ENCODE peak calls at places on chromosomes 11 and 22, in six cellular contexts. J is neuronal stem cell, I is H1, Y is IMR-90, L is H9, R is trophoblast cell. K is an unnamed sample.

GRCh38 chr11:44795803-44796535 is 69.2 kb downstream of the TSPAN18 start:
- DNase-seq in L (no peak), I (no peak), J (no peak), Y (no peak), R (no peak), K (no peak)

GRCh38 chr11:131674051-131674755 is 303.8 kb downstream of the NTM start:
- DNase-seq in Y (peak; percentile 86), L (peak; percentile 81), J (peak; percentile 64), I (peak; percentile 96), R (peak; percentile 69), K (peak; percentile 68)

GRCh38 chr11:101003468-101003867 is 126.1 kb downstream of the PGR start:
- DNase-seq in Y (no peak), R (no peak), L (peak; percentile 37), I (no peak), J (no peak), K (no peak)

GRCh38 chr22:24271406-24271760 is 752 bp downstream of the SPECC1L start:
- DNase-seq in R (peak; percentile 52), I (no peak), Y (peak; percentile 12), J (no peak), L (no peak), K (peak; percentile 34)

GRCh38 chr11:76369406-76369805 is 11.5 kb downstream of the THAP12 start:
- DNase-seq in Y (no peak), J (no peak), L (no peak), R (no peak), I (no peak), K (no peak)

GRCh38 chr11:19903620-19904069 is 191.0 kb downstream of the NAV2 start:
- DNase-seq in Y (peak; percentile 83), J (peak; percentile 72), L (peak; percentile 73), I (peak; percentile 90), R (peak; percentile 66), K (peak; percentile 79)

GRCh38 chr11:104380358-104380757 is 216.4 kb upstream of the PDGFD start:
- DNase-seq in J (no peak), I (no peak), Y (no peak), R (no peak), L (no peak), K (no peak)

GRCh38 chr11:17822021-17822781 is 87.6 kb downstream of the KCNC1 start:
- DNase-seq in L (no peak), J (no peak), R (no peak), Y (peak; percentile 82), I (no peak), K (peak; percentile 87)

GRCh38 chr22:20507253-20508066 is at the start of gene MED15:
- DNase-seq in I (peak; percentile 93), L (peak; percentile 94), Y (peak; percentile 89), R (peak; percentile 97), J (peak; percentile 79), K (peak; percentile 92)

GRCh38 chr11:33930317-33931021 is 38.6 kb upstream of the LMO2 start:
- DNase-seq in J (no peak), L (no peak), Y (no peak), R (peak; percentile 14), I (no peak), K (peak; percentile 85)

GRCh38 chr11:124943242-124943641 is 7.4 kb upstream of the HEPACAM start:
- DNase-seq in Y (no peak), R (no peak), L (no peak), J (no peak), I (no peak), K (no peak)

GRCh38 chr11:18527512-18527911 is 770 bp upstream of the TSG101 start:
- DNase-seq in J (no peak), L (no peak), R (peak; percentile 35), I (no peak), Y (peak; percentile 43), K (peak; percentile 59)

GRCh38 chr22:37557321-37558001 is 2.8 kb upstream of the CDC42EP1 start:
- DNase-seq in J (no peak), R (no peak), I (no peak), L (peak; percentile 10), Y (no peak), K (no peak)

GRCh38 chr11:111303476-111303875 is 5.1 kb downstream of the POU2AF3 start:
- DNase-seq in R (no peak), Y (no peak), I (no peak), L (no peak), J (no peak), K (no peak)

GRCh38 chr11:60345489-60345888 is 18.4 kb downstream of the MS4A6E start:
- DNase-seq in I (peak; percentile 64), L (peak; percentile 59), J (no peak), Y (no peak), R (peak; percentile 7), K (peak; percentile 45)

DNA sequence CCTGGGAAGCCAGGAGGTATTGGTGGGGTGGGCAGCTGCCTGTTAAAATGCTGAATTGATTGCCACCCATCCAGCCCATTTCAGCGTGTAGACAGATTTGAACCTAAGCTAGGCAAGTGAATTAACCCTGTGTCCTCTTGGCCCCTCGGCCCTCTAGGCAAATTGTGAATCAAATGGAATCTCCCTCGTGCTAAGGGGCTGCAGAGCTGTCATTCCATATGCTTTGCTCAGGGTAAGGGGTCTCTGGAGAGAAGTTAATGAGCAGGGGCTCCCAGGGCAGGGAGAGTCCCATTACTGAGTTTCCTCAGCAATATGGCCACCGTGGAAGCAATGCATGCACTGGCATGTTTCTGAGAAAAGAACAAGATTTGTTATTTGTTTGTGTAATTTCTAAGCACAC is 117.7 kb upstream of the RCN1 start:
- DNase-seq in R (no peak), L (no peak), J (no peak), Y (no peak), I (no peak), K (no peak)
- H3K27me3 ChIP-seq in R (no peaks in the 10 kb centered on the region), L (no peaks in the 10 kb centered on the region), J (peaks cover 9% of the 10 kb centered on the region), Y (peaks cover 26% of the 10 kb centered on the region), I (no peaks in the 10 kb centered on the region), K (peaks cover 18% of the 10 kb centered on the region)

GRCh38 chr11:13781153-13781552 is 112.7 kb downstream of the FAR1 start:
- DNase-seq in Y (no peak), R (peak; percentile 98), L (no peak), J (no peak), I (no peak), K (no peak)

GRCh38 chr11:13786688-13787087 is 118.2 kb downstream of the FAR1 start:
- DNase-seq in Y (no peak), R (no peak), I (no peak), L (no peak), J (no peak), K (no peak)

GRCh38 chr11:13784848-13785247 is 116.4 kb downstream of the FAR1 start:
- DNase-seq in R (no peak), L (no peak), J (no peak), Y (no peak), I (no peak), K (no peak)

GRCh38 chr11:13782395-13783080 is 114.1 kb downstream of the FAR1 start:
- DNase-seq in I (no peak), J (no peak), L (no peak), Y (no peak), R (no peak), K (no peak)

DNA sequence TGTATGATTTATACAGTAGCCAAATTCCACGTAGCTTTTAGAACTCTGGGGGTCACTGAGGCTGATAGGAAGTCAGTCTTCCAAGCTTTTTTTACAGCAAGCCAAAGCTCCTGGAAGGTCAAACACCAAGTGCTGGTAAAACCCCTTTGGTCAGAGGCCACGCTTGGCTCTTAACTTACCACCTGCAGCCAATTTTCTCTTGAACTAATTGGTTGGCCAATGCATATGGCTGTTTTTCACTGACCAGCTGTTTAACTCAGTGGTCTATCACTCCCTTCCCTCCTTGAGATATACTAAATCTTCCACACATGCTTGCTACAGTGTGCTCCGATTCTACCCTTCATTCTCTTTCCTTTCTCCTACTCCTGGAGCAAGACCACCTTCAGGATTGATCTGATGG is 116.0 kb downstream of the FAR1 start:
- DNase-seq in L (no peak), R (no peak), I (no peak), J (no peak), Y (no peak), K (no peak)
- H2AFZ ChIP-seq in L (no peak overlapping the region), R (no peak overlapping the region), I (no peak overlapping the region), J (no peak overlapping the region), Y (no peak overlapping the region), K (no peak overlapping the region)

GRCh38 chr11:12640926-12641849 is 33.0 kb upstream of the TEAD1 start:
- DNase-seq in J (no peak), L (no peak), I (no peak), Y (no peak), R (no peak), K (peak; percentile 18)

GRCh38 chr11:12640355-12640754 is 33.9 kb upstream of the TEAD1 start:
- DNase-seq in Y (no peak), I (no peak), R (no peak), J (no peak), L (no peak), K (no peak)

GRCh38 chr11:12642040-12642439 is 32.2 kb upstream of the TEAD1 start:
- DNase-seq in I (no peak), L (no peak), J (no peak), R (no peak), Y (peak; percentile 68), K (peak; percentile 52)

GRCh38 chr11:12646478-12646877 is 27.7 kb upstream of the TEAD1 start:
- DNase-seq in I (no peak), L (no peak), Y (no peak), R (no peak), J (no peak), K (no peak)

DNA sequence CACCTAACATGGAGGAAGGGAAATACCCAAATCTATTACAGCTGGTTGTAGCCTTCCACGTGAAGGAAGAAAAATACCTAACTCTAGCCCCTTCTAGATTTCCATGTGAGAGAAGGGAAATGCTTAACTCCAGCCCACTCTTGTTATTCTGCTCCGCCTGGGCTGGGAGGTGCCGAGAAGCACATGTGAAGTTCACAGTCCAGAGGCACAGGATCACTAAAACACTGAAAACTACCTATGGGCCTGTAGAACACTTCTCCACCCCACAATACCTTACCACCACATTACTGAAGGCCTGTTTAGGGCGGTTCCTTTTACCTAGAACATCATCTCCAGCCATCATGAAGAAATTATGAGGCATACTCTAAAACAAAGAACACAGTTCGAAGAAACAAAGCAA is 31.2 kb upstream of the TEAD1 start:
- DNase-seq in R (no peak), J (no peak), L (no peak), I (no peak), Y (no peak), K (no peak)
- H3K14ac ChIP-seq in R (no peak overlapping the region), J (no peak overlapping the region), L (no peak overlapping the region), I (no peak overlapping the region), Y (no peak overlapping the region), K (no peak overlapping the region)

GRCh38 chr22:30497466-30498150 is 7.9 kb downstream of the SEC14L4 start:
- DNase-seq in R (no peak), I (no peak), J (no peak), Y (no peak), L (no peak), K (no peak)

GRCh38 chr22:30503551-30503950 is 1.9 kb downstream of the SEC14L4 start:
- DNase-seq in Y (no peak), J (no peak), I (no peak), R (no peak), L (no peak), K (no peak)

GRCh38 chr22:30502153-30502552 is 3.3 kb downstream of the SEC14L4 start:
- DNase-seq in J (no peak), Y (no peak), R (no peak), I (no peak), L (no peak), K (no peak)

GRCh38 chr22:30502911-30503310 is 2.6 kb downstream of the SEC14L4 start:
- DNase-seq in Y (no peak), I (no peak), R (no peak), L (no peak), J (no peak), K (no peak)

DNA sequence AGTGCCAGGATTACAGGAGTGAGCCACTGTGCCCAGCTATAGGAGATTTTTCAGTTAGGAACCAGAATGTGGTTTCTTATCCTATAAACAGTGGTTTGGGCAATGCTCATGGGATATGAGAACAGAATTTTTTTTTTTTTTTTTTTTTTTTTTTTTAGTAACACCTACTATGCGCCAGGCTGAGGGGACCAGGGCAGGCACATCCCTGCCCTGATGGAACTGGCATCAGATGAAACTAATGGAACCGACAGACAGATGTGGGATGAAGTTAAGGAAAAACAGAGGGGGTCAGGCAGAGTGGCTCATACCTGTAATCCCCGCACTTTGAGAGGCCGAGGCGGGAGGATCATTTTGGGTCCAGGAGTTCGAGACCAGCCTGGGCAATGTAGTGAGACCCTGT is 4.9 kb downstream of the SEC14L4 start:
- DNase-seq in J (no peak), I (no peak), Y (no peak), L (no peak), R (no peak), K (no peak)
- H3K27me3 ChIP-seq in J (peaks cover 2% of the 10 kb centered on the region), I (no peaks in the 10 kb centered on the region), Y (peaks cover 38% of the 10 kb centered on the region), L (no peaks in the 10 kb centered on the region), R (no peaks in the 10 kb centered on the region), K (peaks cover 22% of the 10 kb centered on the region)